ENCODE peak calls at places on chromosome 5, in seven cellular contexts. W is AG04450; V is CD8-positive, alpha-beta memory T cell; I is Peyer's patch; Y is breast epithelium; E is keratinocyte; R is CD8-positive, alpha-beta T cell. S is an unnamed sample.
A peak's percentile ranks its signal among the peaks of the same experiment; 100 is the strongest.

GRCh38 chr5:143355710-143356109 is 47.8 kb downstream of the NR3C1 start:
- DNase-seq in V (peak; percentile 49), W (peak; percentile 85), I (no peak), Y (peak; percentile 56), R (peak; percentile 46), E (peak; percentile 85), S (peak; percentile 52)

GRCh38 chr5:179154991-179155955 is 95.1 kb downstream of the ZNF354C start:
- DNase-seq in R (no peak), V (no peak), E (no peak), I (peak; percentile 41), Y (no peak), W (no peak), S (no peak)

GRCh38 chr5:159319363-159319762 is 10.9 kb downstream of the IL12B start:
- DNase-seq in W (no peak), I (no peak), R (no peak), Y (no peak), V (no peak), E (no peak), S (no peak)

GRCh38 chr5:168303398-168304020 is 12.1 kb downstream of the WWC1 start:
- DNase-seq in I (no peak), Y (no peak), V (no peak), W (no peak), R (no peak), E (no peak), S (no peak)

GRCh38 chr5:145701404-145701803 is 133.7 kb downstream of the PRELID2 start:
- DNase-seq in W (no peak), E (no peak), V (no peak), I (no peak), R (no peak), Y (no peak), S (no peak)

GRCh38 chr5:138725885-138726457 is 27.3 kb upstream of the CTNNA1 start:
- DNase-seq in Y (peak; percentile 42), W (no peak), E (no peak), R (no peak), V (no peak), I (peak; percentile 54), S (no peak)

GRCh38 chr5:3400659-3401058 is 195.0 kb upstream of the IRX1 start:
- DNase-seq in W (no peak), R (no peak), E (no peak), Y (no peak), I (no peak), V (no peak), S (no peak)

GRCh38 chr5:105392710-105393149 is 1830.1 kb upstream of the NUDT12 start:
- DNase-seq in E (no peak), R (no peak), V (no peak), I (no peak), Y (no peak), W (no peak), S (no peak)

GRCh38 chr5:156295434-156295833 is 31.5 kb upstream of the SGCD start:
- DNase-seq in V (no peak), E (no peak), W (no peak), Y (no peak), I (no peak), R (no peak), S (no peak)

GRCh38 chr5:43305948-43306563 is 7.2 kb downstream of the HMGCS1 start:
- DNase-seq in Y (no peak), W (peak; percentile 32), E (no peak), R (no peak), I (no peak), V (peak; percentile 44), S (no peak)

GRCh38 chr5:95743248-95743647 is 12.1 kb downstream of the RHOBTB3 start:
- DNase-seq in V (no peak), R (no peak), W (no peak), I (no peak), Y (no peak), E (no peak), S (no peak)

GRCh38 chr5:78360674-78361225 is 333 bp downstream of the SCAMP1 start:
- DNase-seq in V (peak; percentile 82), E (no peak), W (no peak), Y (peak; percentile 41), R (peak; percentile 59), I (peak; percentile 69), S (peak; percentile 66)

GRCh38 chr5:58156354-58156753 is 303.5 kb downstream of the PLK2 start:
- DNase-seq in R (no peak), I (no peak), E (no peak), W (no peak), Y (no peak), V (no peak), S (no peak)

GRCh38 chr5:77893225-77893860 is 117.2 kb upstream of the TBCA start:
- DNase-seq in I (no peak), E (peak; percentile 61), V (no peak), W (peak; percentile 90), R (no peak), Y (no peak), S (no peak)

GRCh38 chr5:43039468-43040286 is 442 bp downstream of the ANXA2R start:
- DNase-seq in Y (no peak), W (no peak), E (no peak), R (peak; percentile 53), I (peak; percentile 75), V (peak; percentile 73), S (peak; percentile 54)

GRCh38 chr5:61279725-61280124 is 52.3 kb upstream of the ZSWIM6 start:
- DNase-seq in I (no peak), V (no peak), W (no peak), R (no peak), E (no peak), Y (no peak), S (no peak)

GRCh38 chr5:79146352-79146751 is 34.7 kb downstream of the BHMT start:
- DNase-seq in Y (no peak), W (no peak), E (peak; percentile 50), R (no peak), V (no peak), I (no peak), S (no peak)

GRCh38 chr5:43514471-43514815 is 505 bp downstream of the C5orf34 start:
- DNase-seq in E (no peak), I (no peak), V (no peak), R (no peak), W (peak; percentile 51), Y (no peak), S (no peak)

GRCh38 chr5:164256954-164257353 is 751.5 kb downstream of the MAT2B start:
- DNase-seq in I (no peak), V (no peak), E (no peak), W (no peak), Y (no peak), R (no peak), S (no peak)

GRCh38 chr5:124665035-124665434 is 81.4 kb downstream of the ZNF608 start:
- DNase-seq in I (no peak), R (no peak), Y (no peak), W (no peak), E (no peak), V (no peak), S (no peak)

GRCh38 chr5:147348046-147348445 is 113.2 kb downstream of the STK32A start:
- DNase-seq in R (no peak), E (no peak), Y (no peak), I (no peak), W (no peak), V (no peak), S (no peak)

GRCh38 chr5:82105457-82105856 is 133.6 kb downstream of the ATG10 start:
- DNase-seq in R (no peak), W (no peak), I (no peak), Y (no peak), V (no peak), E (no peak), S (no peak)

GRCh38 chr5:87069974-87070608 is 197.6 kb upstream of the RASA1 start:
- DNase-seq in V (no peak), W (peak; percentile 36), R (no peak), Y (peak; percentile 50), E (no peak), I (no peak), S (no peak)

GRCh38 chr5:121029536-121030245 is 565.6 kb downstream of the PRR16 start:
- DNase-seq in Y (no peak), W (no peak), I (no peak), E (no peak), R (no peak), V (no peak), S (no peak)

GRCh38 chr5:93299596-93300308 is 281.3 kb downstream of the NR2F1-AS1 start:
- DNase-seq in E (no peak), W (no peak), R (no peak), V (no peak), Y (no peak), I (no peak), S (no peak)

GRCh38 chr5:177369050-177369912 is 11.6 kb downstream of the RGS14 start:
- DNase-seq in W (no peak), V (peak; percentile 30), R (no peak), E (no peak), Y (no peak), I (no peak), S (no peak)

GRCh38 chr5:61205013-61205412 is 42.7 kb upstream of the SMIM15 start:
- DNase-seq in V (no peak), I (no peak), R (no peak), Y (no peak), E (no peak), W (no peak), S (no peak)

GRCh38 chr5:105640328-105640727 is 2030.4 kb downstream of the EFNA5 start:
- DNase-seq in Y (no peak), I (no peak), W (no peak), R (no peak), E (no peak), V (no peak), S (no peak)

GRCh38 chr5:10485142-10485795 is 43.6 kb downstream of the ROPN1L start:
- DNase-seq in E (no peak), Y (no peak), R (no peak), V (no peak), W (peak; percentile 94), I (no peak), S (peak; percentile 24)

DNA sequence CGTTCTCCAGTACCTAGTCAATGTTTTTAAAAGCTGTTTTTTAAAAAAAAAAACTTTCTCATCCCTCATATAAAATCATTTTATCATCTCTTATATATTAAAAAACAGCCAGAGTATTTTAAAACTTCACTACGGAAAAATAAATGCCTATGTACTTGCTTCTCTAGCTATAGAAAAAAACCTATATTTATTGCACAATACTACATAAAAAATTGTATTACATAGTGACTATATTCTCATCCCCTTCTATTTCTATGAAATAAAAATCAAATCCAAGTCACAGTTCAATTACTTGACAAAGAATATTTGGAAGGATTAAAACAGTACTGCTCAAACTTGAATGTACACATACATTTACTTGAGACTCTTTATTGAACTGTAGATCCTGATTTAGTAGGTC is 56.7 kb downstream of the RICTOR start:
- DNase-seq in R (no peak), E (no peak), W (no peak), Y (no peak), V (no peak), I (no peak), S (no peak)
- H3K27ac ChIP-seq in R (no peak overlapping the region), E (no peak overlapping the region), W (no peak overlapping the region), Y (no peak overlapping the region), V (no peak overlapping the region), I (no peak overlapping the region), S (no peak overlapping the region)

GRCh38 chr5:1294839-1295649 is at the start of gene TERT:
- DNase-seq in Y (no peak), I (peak; percentile 66), R (peak; percentile 52), E (no peak), V (peak; percentile 43), W (no peak), S (peak; percentile 73)
- H3K4me3 ChIP-seq in Y (no peak within 1 kb of the TSS), I (peak within 1 kb of the TSS; percentile 40), R (peak within 1 kb of the TSS; percentile 23), E (no peak within 1 kb of the TSS), V (no peak within 1 kb of the TSS), W (no peak within 1 kb of the TSS), S (no peak within 1 kb of the TSS)

GRCh38 chr5:142078251-142078650 is 30.3 kb upstream of the NDFIP1 start:
- DNase-seq in Y (no peak), E (no peak), W (no peak), V (no peak), R (no peak), I (no peak), S (no peak)
- H3K27ac ChIP-seq in Y (no peak overlapping the region), E (no peak overlapping the region), W (no peak overlapping the region), V (no peak overlapping the region), R (no peak overlapping the region), I (no peak overlapping the region), S (no peak overlapping the region)

GRCh38 chr5:30764704-30765103 is 428.8 kb upstream of the CDH6 start:
- DNase-seq in E (no peak), V (no peak), W (no peak), Y (no peak), R (no peak), I (no peak), S (no peak)
- H3K4me3 ChIP-seq in E (no peak overlapping the region), V (no peak overlapping the region), W (no peak overlapping the region), Y (no peak overlapping the region), R (no peak overlapping the region), I (no peak overlapping the region), S (no peak overlapping the region)